ENCODE peak calls at places on chromosomes 3 and 15, in eight cellular contexts. J is RWPE2, D is transverse colon, Z is AG10803, M is uterus, L is mucosa of descending colon, N is bronchial epithelial cell, K is fibroblast of pulmonary artery. P is an unnamed sample.

GRCh38 chr3:46960081-46960701 is 16.4 kb downstream of the CCDC12 start:
- DNase-seq in J (no peak), D (no peak), Z (peak; percentile 56), M (no peak), L (no peak), N (peak; percentile 84), K (peak; percentile 61), P (no peak)

GRCh38 chr3:159635047-159635641 is 353.5 kb upstream of the IL12A start:
- DNase-seq in J (no peak), D (no peak), Z (peak; percentile 21), M (no peak), L (no peak), N (peak; percentile 86), K (peak; percentile 35), P (no peak)

GRCh38 chr3:19595884-19596283 is 338.1 kb downstream of the EFHB start:
- DNase-seq in J (no peak), D (no peak), Z (no peak), M (no peak), L (no peak), N (no peak), K (no peak), P (no peak)

GRCh38 chr15:90873998-90874605 is 5.7 kb downstream of the FURIN start:
- DNase-seq in J (peak; percentile 77), D (peak; percentile 32), Z (no peak), M (no peak), L (no peak), N (peak; percentile 22), K (no peak), P (no peak)

GRCh38 chr3:170038434-170039110 is 777 bp downstream of the GPR160 start:
- DNase-seq in J (no peak), D (peak; percentile 66), Z (no peak), M (no peak), L (peak; percentile 63), N (no peak), K (no peak), P (no peak)

GRCh38 chr15:41263891-41264351 is 32.9 kb downstream of the CHP1 start:
- DNase-seq in J (no peak), D (no peak), Z (peak; percentile 55), M (no peak), L (no peak), N (no peak), K (peak; percentile 74), P (no peak)

GRCh38 chr3:14804835-14805780 is 13.7 kb upstream of the FGD5 start:
- DNase-seq in J (no peak), D (no peak), Z (no peak), M (no peak), L (no peak), N (no peak), K (no peak), P (no peak)

GRCh38 chr3:49668861-49669260 is 5.3 kb upstream of the APEH start:
- DNase-seq in J (no peak), D (no peak), Z (peak; percentile 23), M (no peak), L (no peak), N (peak; percentile 45), K (no peak), P (no peak)

GRCh38 chr3:31170932-31171670 is 276.6 kb upstream of the GADL1 start:
- DNase-seq in J (no peak), D (no peak), Z (peak; percentile 100), M (no peak), L (no peak), N (peak; percentile 32), K (peak; percentile 97), P (no peak)

DNA sequence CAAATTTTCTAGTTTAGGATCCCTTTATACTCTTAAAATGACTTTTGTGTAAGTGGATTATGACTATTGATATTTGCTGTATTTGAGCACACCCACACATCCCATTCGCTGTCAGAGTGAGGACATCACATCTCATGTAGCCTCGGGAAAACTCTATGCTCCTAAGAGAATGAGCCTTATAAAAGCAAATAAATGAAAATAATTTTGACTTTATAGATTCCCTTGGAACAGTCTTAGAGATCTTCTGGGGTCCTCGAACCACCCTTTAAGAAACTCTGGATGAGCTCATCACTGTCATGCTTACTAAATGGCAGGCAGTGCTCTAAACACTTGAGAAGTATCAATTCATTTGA is 16.1 kb upstream of the EXOG start:
- DNase-seq in J (no peak), D (no peak), Z (no peak), M (no peak), L (no peak), N (no peak), K (no peak), P (no peak)
- TF ChIP-seq CTCF in J (peak; percentile 80), D (peak; percentile 35), Z (no peak), M (no peak), L (no peak), N (no peak), K (no peak), P (no peak)

DNA sequence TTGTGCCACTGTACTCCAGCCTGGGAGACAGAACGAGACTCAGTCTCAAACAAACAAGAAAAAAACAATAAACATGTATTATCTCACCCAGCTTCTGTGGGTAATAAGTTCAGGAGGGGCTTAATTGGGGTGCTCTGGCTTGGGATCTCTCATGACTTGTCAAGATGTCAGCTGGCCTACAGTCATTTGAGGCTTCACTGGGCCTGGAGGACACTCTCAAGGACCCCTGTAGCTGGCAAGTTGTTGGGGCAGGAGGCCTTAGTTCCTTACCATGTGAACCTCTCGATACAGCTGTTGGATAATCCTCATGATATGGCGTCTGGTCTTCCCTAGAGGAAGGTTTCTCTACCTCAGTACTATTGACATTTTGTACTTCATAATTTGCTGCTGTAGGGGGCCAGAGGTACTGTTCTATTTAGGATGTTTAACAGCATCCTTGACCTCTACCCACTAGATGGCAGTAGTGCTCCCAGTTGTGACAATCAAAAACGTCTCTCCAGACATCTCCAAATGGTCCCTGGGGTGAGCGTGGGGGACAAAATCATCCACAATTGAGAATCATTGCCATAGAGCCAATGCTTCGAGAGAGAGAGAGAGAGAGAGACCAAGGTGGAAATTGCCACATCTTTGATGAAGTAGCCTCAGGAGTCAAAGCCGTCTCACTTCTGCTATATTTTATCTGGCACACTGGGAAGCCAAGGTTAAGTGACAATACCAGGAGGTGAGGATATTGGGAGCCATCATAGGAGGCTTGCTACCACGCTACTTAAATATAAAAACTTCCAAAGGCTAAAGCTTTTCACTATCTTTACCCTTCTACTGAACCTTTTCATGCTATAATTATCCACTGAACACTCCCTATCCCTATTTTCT is 23.9 kb upstream of the SLTM start:
- DNase-seq in J (no peak), D (peak; percentile 48), Z (peak; percentile 53), M (peak; percentile 44), L (peak; percentile 78), N (peak; percentile 60), K (peak; percentile 78), P (no peak)
- TF ChIP-seq CTCF in J (peak; percentile 99), D (peak; percentile 79), Z (peak; percentile 88), M (peak; percentile 72), L (peak; percentile 34), N (peak; percentile 70), K (peak; percentile 89), P (peak; percentile 69)

DNA sequence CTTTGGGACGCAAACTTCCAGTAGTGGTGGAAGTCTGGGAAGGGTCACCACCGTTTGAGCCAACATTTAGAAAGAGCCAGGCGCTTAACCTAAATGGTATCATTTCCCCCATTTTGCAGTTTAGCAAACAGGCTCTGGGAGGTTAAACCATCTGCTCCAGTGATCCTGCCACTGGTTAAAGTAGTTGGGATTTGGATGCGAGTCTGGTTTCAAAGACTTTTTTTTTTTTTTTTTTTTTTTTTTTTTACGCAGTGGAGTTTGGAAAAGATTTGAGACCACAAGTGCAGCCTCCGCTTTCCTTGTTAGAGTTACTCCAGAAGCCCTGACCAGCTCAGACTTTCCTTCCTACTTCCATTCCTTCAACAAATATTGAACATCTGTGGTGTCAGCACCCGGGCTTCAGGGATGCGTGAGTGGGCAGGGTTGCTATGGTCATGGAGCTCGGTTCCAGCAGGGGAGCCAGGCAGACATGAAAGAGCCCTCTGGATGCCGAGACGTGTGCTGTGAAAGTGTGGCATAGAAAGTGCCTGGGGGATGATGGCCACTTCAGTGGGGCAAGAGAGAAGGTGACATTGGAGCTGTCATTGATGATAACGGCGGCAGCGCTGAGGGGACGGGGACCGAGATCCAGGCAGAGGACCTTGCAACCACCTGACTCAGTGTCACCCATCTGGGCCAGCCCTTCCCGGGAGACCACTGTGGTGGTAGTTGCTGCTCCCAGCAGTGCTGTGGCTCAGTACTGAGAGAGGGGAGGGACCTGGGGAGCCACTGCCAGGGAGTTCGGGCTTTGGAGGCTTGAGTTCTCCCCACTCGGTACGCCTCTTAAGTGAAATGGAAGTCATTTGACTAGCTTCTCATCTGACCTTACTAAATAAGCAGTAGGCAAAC is 1.1 kb upstream of the RNU6-1 start:
- DNase-seq in J (peak; percentile 68), D (peak; percentile 34), Z (peak; percentile 50), M (no peak), L (peak; percentile 33), N (peak; percentile 19), K (peak; percentile 52), P (no peak)
- TF ChIP-seq CTCF in J (peak; percentile 4), D (no peak), Z (no peak), M (no peak), L (no peak), N (no peak), K (peak; percentile 5), P (no peak)

DNA sequence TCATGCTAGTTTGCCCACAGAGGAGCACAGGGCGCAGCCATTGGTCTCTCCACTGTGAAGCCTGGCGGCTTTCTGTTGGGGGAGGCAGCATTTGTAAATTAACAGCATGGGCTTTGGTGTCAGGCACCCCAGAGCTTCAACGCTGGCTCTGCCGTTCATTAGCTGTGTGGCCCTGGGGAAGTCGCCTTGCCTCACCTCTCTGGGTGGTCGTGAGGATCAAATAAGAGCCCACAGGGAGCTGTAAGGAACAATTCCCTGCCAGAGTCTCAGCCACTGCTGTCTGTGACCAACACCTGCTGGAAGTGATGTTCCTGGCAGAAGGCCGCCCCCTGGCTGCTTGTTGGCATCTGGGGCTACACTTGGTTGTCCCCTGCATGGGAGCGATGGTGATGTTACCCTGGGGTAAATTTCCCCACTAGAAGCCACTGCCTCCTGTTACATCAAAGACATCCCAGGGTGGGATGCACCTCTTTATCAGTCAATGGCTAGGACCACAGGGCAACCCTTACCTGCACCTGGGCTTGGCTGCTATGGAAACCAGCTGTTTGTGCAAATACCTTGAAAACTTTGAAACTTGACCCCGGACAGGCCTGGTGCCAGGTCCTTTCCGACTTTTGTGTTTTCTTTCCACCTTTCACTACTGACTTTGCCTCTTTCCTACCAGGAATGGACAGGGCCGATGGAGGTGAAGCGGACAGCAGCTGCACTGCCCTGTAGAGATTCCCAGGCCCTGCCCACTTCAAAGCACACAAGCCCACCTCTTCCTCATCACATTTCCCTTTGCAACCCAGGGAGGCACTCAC is 36.9 kb downstream of the DNASE1L3 start:
- DNase-seq in J (no peak), D (peak; percentile 48), Z (no peak), M (peak; percentile 58), L (peak; percentile 66), N (peak; percentile 38), K (peak; percentile 30), P (peak; percentile 59)
- TF ChIP-seq CTCF in J (peak; percentile 47), D (no peak), Z (peak; percentile 12), M (no peak), L (no peak), N (peak; percentile 66), K (peak; percentile 34), P (peak; percentile 44)

P was measured in D721Med.